ENCODE peak calls at places on chromosomes 2 and 18, in eight cellular contexts. N is renal cortical epithelial cell, I is fibroblast of lung, X is coronary artery, W is HCT116, O is putamen, Q is AG20443, C is MCF 10A. F is an unnamed sample.

GRCh38 chr2:38074047-38074774 is 1.7 kb downstream of the CYP1B1 start:
- DNase-seq in N (no peak), I (no peak), X (no peak), W (no peak), O (no peak), Q (no peak), C (no peak), F (no peak)

GRCh38 chr2:239043326-239043725 is 195.4 kb downstream of the TWIST2 start:
- DNase-seq in N (no peak), I (no peak), X (no peak), W (no peak), O (no peak), Q (no peak), C (no peak), F (no peak)

GRCh38 chr2:207351171-207351570 is 178.6 kb upstream of the CREB1 start:
- DNase-seq in N (no peak), I (no peak), X (no peak), W (no peak), O (no peak), Q (no peak), C (no peak), F (no peak)

GRCh38 chr2:169038338-169038757 is 7.2 kb upstream of the ABCB11 start:
- DNase-seq in N (peak), I (peak), X (no peak), W (no peak), O (no peak), Q (no peak), C (peak), F (peak)

GRCh38 chr18:47204908-47205522 is 28.9 kb upstream of the IER3IP1 start:
- DNase-seq in N (peak), I (peak), X (no peak), W (peak), O (no peak), Q (peak), C (peak), F (peak)

GRCh38 chr18:79603321-79604204 is 76.0 kb upstream of the CTDP1 start:
- DNase-seq in N (no peak), I (no peak), X (peak), W (no peak), O (no peak), Q (no peak), C (no peak), F (no peak)

GRCh38 chr2:25055521-25055920 is 13.6 kb downstream of the EFR3B start:
- DNase-seq in N (no peak), I (no peak), X (no peak), W (no peak), O (no peak), Q (no peak), C (no peak), F (no peak)

GRCh38 chr2:40317047-40317446 is 134.8 kb downstream of the SLC8A1 start:
- DNase-seq in N (peak), I (peak), X (no peak), W (no peak), O (no peak), Q (no peak), C (peak), F (no peak)

GRCh38 chr2:46913471-46914381 is 1.9 kb downstream of the MCFD2 start:
- DNase-seq in N (peak), I (peak), X (no peak), W (peak), O (no peak), Q (peak), C (peak), F (peak)

GRCh38 chr18:61637319-61637718 is 255.5 kb downstream of the RNF152 start:
- DNase-seq in N (no peak), I (no peak), X (no peak), W (no peak), O (no peak), Q (no peak), C (no peak), F (no peak)

GRCh38 chr18:12313530-12314245 is 5.6 kb downstream of the TUBB6 start:
- DNase-seq in N (no peak), I (no peak), X (no peak), W (no peak), O (no peak), Q (no peak), C (no peak), F (no peak)

GRCh38 chr2:74552914-74553811 is 579 bp downstream of the LOXL3 start:
- DNase-seq in N (no peak), I (no peak), X (peak), W (no peak), O (no peak), Q (peak), C (no peak), F (no peak)

GRCh38 chr2:19349911-19350677 is 8.3 kb downstream of the OSR1 start:
- DNase-seq in N (no peak), I (peak), X (no peak), W (peak), O (peak), Q (peak), C (peak), F (peak)

GRCh38 chr2:219059375-219059724 is 1.4 kb downstream of the IHH start:
- DNase-seq in N (no peak), I (no peak), X (no peak), W (no peak), O (no peak), Q (no peak), C (no peak), F (no peak)

GRCh38 chr18:54162431-54162830 is 62.0 kb downstream of the MBD2 start:
- DNase-seq in N (peak), I (peak), X (no peak), W (no peak), O (no peak), Q (peak), C (peak), F (peak)

GRCh38 chr2:218961651-218962570 is 2.4 kb downstream of the CDK5R2 start:
- DNase-seq in N (no peak), I (no peak), X (no peak), W (no peak), O (no peak), Q (peak), C (no peak), F (no peak)

GRCh38 chr2:204453730-204454167 is 91.5 kb upstream of the PARD3B start:
- DNase-seq in N (peak), I (peak), X (no peak), W (no peak), O (no peak), Q (peak), C (no peak), F (peak)

F was measured in brain microvascular endothelial cell.